ENCODE peak calls at places on chromosomes 11 and 22, in seven cellular contexts. M is H1, V is stomach, B is K562, Q is sigmoid colon, K is HepG2, W is transverse colon. G is an unnamed sample.

GRCh38 chr22:35517769-35518530 is 22.7 kb upstream of the RASD2 start:
- DNase-seq in M (no peak), V (peak), B (no peak), Q (no peak), K (no peak), W (peak), G (no peak)

GRCh38 chr22:22045576-22046335 is 63.2 kb upstream of the TOP3B start:
- DNase-seq in M (no peak), V (no peak), B (no peak), Q (no peak), K (no peak), W (no peak), G (no peak)

GRCh38 chr11:123143476-123143875 is 51.6 kb downstream of the CLMP start:
- DNase-seq in M (no peak), V (no peak), B (no peak), Q (no peak), K (no peak), W (no peak), G (no peak)

GRCh38 chr11:61045271-61045670 is 57.0 kb upstream of the CD5 start:
- DNase-seq in M (no peak), V (no peak), B (no peak), Q (no peak), K (no peak), W (no peak), G (no peak)

GRCh38 chr11:2837096-2837601 is 48.4 kb downstream of the CDKN1C start:
- DNase-seq in M (no peak), V (peak), B (peak), Q (peak), K (peak), W (peak), G (no peak)

GRCh38 chr22:21778705-21779363 is 43.2 kb upstream of the YPEL1 start:
- DNase-seq in M (no peak), V (peak), B (peak), Q (no peak), K (no peak), W (no peak), G (no peak)

GRCh38 chr11:134949121-134949591 is 537.1 kb upstream of the B3GAT1 start:
- DNase-seq in M (no peak), V (no peak), B (no peak), Q (no peak), K (peak), W (no peak), G (no peak)

GRCh38 chr22:32164084-32164894 is 5.2 kb upstream of the C22orf42 start:
- DNase-seq in M (no peak), V (no peak), B (no peak), Q (no peak), K (no peak), W (no peak), G (no peak)

GRCh38 chr11:124970925-124971324 is 16.9 kb downstream of the CCDC15 start:
- DNase-seq in M (no peak), V (no peak), B (no peak), Q (no peak), K (peak), W (no peak), G (no peak)

GRCh38 chr11:134158023-134158422 is 65.7 kb downstream of the NCAPD3 start:
- DNase-seq in M (no peak), V (no peak), B (no peak), Q (no peak), K (no peak), W (no peak), G (peak)

GRCh38 chr11:33323421-33323820 is 66.2 kb downstream of the HIPK3 start:
- DNase-seq in M (no peak), V (no peak), B (no peak), Q (no peak), K (no peak), W (no peak), G (no peak)

GRCh38 chr11:33320814-33321330 is 63.7 kb downstream of the HIPK3 start:
- DNase-seq in M (no peak), V (no peak), B (peak), Q (no peak), K (no peak), W (no peak), G (peak)

GRCh38 chr11:33324211-33324985 is 67.2 kb downstream of the HIPK3 start:
- DNase-seq in M (no peak), V (no peak), B (no peak), Q (no peak), K (no peak), W (no peak), G (no peak)

GRCh38 chr11:33319965-33320813 is 63.0 kb downstream of the HIPK3 start:
- DNase-seq in M (no peak), V (no peak), B (no peak), Q (no peak), K (no peak), W (no peak), G (no peak)

GRCh38 chr11:33321483-33321882 is 64.3 kb downstream of the HIPK3 start:
- DNase-seq in M (no peak), V (no peak), B (no peak), Q (no peak), K (no peak), W (no peak), G (no peak)
- H3K4me3 ChIP-seq in M (no peak), V (no peak), B (no peak), Q (no peak), K (no peak), W (no peak), G (no peak)

DNA sequence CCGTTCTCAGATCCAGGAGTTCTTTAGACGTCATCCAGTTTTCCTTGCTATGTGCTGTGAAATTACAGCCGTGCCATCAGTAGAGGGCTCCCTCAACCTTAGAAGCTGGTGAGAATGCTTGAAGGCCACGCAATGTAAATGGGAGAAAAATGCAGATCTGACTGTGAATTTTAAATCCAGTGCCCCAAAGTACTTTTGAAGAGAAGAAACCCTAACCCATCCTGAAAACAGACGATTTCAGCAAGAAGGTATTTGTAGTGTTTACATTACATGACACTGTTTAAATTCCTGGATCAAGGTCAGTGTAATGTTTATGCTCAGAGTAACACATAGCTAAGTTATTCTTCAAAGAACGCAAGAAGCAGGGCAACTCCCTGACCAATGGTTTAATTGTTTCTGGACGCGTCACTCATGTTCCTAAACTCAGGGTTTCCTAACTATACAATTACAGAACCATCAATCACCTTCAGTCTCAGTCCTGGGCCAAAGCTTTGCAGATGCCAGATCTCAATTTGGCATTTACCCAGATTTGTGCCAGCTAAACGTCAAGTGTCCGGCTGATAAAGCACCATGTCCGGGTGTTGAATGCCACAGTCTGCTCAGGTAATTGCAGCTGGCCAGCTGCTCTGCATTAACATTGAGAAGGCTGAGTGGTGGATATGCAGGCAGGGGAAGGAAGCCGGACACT is 38.2 kb downstream of the ADAMTS8 start:
- DNase-seq in M (no peak), V (peak), B (no peak), Q (no peak), K (peak), W (no peak), G (no peak)
- TF ChIP-seq EP300 in M (no peak), V (peak), B (no peak), Q (peak), K (no peak), W (peak), G (no peak)

GRCh38 chr11:69167130-69167915 is 11.6 kb downstream of the SMIM38 start:
- DNase-seq in M (no peak), V (no peak), B (no peak), Q (no peak), K (no peak), W (no peak), G (no peak)
- TF ChIP-seq POLR2AphosphoS5 in M (no peak), V (no peak), B (no peak), Q (no peak), K (no peak), W (no peak), G (no peak)

DNA sequence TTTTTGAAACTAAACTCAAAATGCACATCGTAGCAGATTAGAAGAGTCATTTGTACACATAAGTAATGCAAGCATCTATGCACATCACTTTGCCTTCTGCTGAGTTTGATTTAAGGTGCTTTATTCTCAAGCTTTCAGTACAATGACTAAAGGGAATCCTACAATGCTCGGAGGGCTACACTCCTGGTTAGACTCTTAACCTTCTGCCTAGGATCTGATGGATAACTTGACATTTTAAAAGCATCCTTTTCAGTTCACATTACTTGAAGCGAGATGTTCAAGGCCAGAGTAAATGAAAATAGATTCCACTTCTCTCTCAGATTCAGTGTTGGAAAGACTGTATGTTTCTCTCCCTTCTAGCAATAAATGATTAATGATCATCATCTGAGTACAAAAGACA is 259.3 kb upstream of the ANO3 start:
- DNase-seq in M (no peak), V (no peak), B (no peak), Q (no peak), K (no peak), W (no peak), G (no peak)
- H3K4me3 ChIP-seq in M (no peak), V (no peak), B (no peak), Q (no peak), K (no peak), W (no peak), G (no peak)

GRCh38 chr11:116175707-116176106 is 597.1 kb downstream of the BUD13 start:
- DNase-seq in M (no peak), V (no peak), B (no peak), Q (no peak), K (no peak), W (no peak), G (no peak)

GRCh38 chr11:116173506-116173905 is 599.3 kb downstream of the BUD13 start:
- DNase-seq in M (no peak), V (no peak), B (no peak), Q (no peak), K (no peak), W (no peak), G (peak)

GRCh38 chr11:116172156-116172555 is 600.6 kb downstream of the BUD13 start:
- DNase-seq in M (peak), V (no peak), B (no peak), Q (no peak), K (no peak), W (no peak), G (no peak)

GRCh38 chr11:116176484-116177005 is 596.2 kb downstream of the BUD13 start:
- DNase-seq in M (peak), V (no peak), B (no peak), Q (no peak), K (no peak), W (no peak), G (no peak)

DNA sequence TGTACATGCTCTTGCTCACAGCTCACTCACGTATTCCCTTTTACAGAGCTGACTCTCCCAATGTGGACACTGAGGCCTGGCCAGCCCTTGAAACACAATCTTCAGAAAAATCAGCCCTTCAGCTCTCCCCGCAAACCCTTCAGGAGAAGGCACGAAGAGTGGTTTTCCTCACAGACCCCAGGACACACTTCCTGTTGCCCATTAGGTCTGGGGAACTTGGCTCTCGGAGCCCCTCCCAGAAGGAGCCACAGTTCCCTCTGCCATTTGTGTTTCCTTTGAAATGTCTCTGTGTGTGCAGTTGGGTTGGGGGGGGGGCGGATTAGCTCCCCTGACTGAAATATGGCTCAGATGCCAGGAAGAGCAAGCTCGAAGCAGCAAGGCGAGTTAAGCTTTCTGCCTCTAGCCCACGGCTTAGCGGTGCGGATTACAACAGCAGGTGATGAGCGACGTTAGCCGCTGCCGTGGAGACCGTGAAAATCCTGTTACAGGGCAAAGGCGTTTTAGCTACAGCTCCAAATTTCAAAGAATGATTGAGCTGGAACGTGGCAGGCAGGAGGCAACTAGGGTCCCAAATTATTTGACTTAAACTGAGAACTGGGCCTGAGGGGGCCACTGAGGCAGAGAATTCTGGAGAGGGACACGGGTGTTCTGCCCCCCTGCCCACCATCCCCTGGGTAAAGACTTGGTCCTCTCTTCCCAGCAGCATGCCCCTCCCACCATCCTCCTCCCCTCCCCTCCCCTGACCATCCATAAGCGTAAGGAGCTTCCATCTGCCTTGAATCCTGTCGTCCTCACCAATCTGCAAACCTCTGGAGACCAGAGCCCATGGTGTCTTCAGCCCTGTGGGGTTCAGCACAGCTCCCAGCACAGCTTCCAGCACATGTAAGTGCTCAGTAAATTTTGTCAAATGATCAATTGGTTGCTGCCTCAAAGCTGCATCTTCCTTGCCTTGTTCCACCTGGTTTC is 598.6 kb downstream of the BUD13 start:
- DNase-seq in M (peak), V (no peak), B (no peak), Q (no peak), K (no peak), W (no peak), G (no peak)
- TF ChIP-seq EP300 in M (no peak), V (no peak), B (no peak), Q (no peak), K (no peak), W (no peak), G (no peak)

GRCh38 chr11:71937826-71938225 is 9.0 kb downstream of the RNF121 start:
- DNase-seq in M (no peak), V (peak), B (no peak), Q (no peak), K (no peak), W (no peak), G (no peak)

GRCh38 chr11:71936825-71937224 is 8.0 kb downstream of the RNF121 start:
- DNase-seq in M (no peak), V (no peak), B (no peak), Q (no peak), K (no peak), W (no peak), G (no peak)

GRCh38 chr11:71934213-71934612 is 5.4 kb downstream of the RNF121 start:
- DNase-seq in M (no peak), V (no peak), B (no peak), Q (no peak), K (no peak), W (no peak), G (no peak)

GRCh38 chr11:71933141-71933933 is 4.5 kb downstream of the RNF121 start:
- DNase-seq in M (no peak), V (no peak), B (no peak), Q (no peak), K (no peak), W (no peak), G (no peak)

GRCh38 chr11:71935338-71935925 is 6.6 kb downstream of the RNF121 start:
- DNase-seq in M (no peak), V (no peak), B (no peak), Q (no peak), K (no peak), W (no peak), G (no peak)
- TF ChIP-seq POLR2AphosphoS5 in M (no peak), V (no peak), B (no peak), Q (no peak), K (no peak), W (no peak), G (no peak)

GRCh38 chr11:113773092-113773415 is 438 bp downstream of the ZW10 start:
- DNase-seq in M (no peak), V (peak), B (peak), Q (peak), K (peak), W (peak), G (no peak)

GRCh38 chr11:113774174-113774503 is 647 bp upstream of the ZW10 start:
- DNase-seq in M (no peak), V (no peak), B (no peak), Q (no peak), K (no peak), W (no peak), G (no peak)

GRCh38 chr11:113771964-113772363 is 1.5 kb downstream of the ZW10 start:
- DNase-seq in M (no peak), V (no peak), B (no peak), Q (no peak), K (no peak), W (no peak), G (no peak)

GRCh38 chr11:113778111-113778910 is 1.3 kb upstream of the CLDN25 start:
- DNase-seq in M (no peak), V (peak), B (no peak), Q (no peak), K (peak), W (no peak), G (no peak)

DNA sequence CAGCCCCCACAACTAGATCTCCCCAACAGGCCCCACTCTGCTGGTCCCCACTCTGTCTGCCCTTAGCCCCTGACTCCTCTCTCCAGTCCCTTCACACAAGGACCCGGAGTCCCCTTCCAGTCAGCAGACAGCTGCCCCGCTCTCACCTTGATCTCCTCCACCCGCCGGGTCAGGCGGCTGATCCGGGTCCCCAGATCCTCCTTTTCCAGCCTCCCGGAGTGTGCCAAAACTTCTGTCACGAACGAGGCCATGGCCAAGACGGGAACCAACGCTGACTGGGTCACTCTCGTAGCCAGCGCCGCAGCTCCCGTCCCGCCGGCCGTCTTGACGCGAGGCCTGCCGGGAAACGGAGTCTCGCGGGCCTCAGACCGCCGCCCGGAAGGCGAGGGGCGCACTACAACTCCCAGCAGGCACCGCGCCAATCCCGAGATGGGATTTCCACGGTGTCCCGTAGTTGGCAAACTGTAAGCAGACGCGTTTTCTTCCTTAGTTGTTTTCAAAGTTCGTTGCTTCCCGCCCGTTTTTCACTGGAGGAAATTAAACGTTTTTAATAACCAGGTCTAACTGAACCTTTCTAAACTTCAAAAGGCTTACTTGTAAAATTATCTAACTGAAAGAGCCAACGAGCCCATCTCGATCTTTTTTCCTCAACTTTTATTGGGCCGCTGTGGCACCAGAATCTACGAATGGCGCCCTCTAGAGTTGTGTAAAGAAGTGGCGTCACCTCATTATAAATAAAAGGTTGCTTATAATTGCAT is at the start of gene ZW10:
- DNase-seq in M (peak), V (peak), B (peak), Q (peak), K (peak), W (peak), G (peak)
- H3K4me3 ChIP-seq in M (peak), V (peak), B (peak), Q (peak), K (peak), W (peak), G (peak)